ENCODE peak calls at places on chromosomes 2 and 18, in four cellular contexts. V, Y, S and U are unnamed samples.

GRCh38 chr2:20093263-20094141 is 42.1 kb upstream of the LAPTM4A start:
- DNase-seq in V (peak; percentile 22), Y (peak; percentile 67), S (peak; percentile 89), U (peak; percentile 6)

GRCh38 chr2:12728221-12728777 is 11.6 kb downstream of the TRIB2 start:
- DNase-seq in V (no peak), Y (no peak), S (no peak), U (no peak)

GRCh38 chr2:217431577-217432269 is 571.1 kb downstream of the TNS1 start:
- DNase-seq in V (no peak), Y (no peak), S (no peak), U (no peak)

GRCh38 chr2:237864940-237865622 is 5.7 kb downstream of the RAMP1 start:
- DNase-seq in V (no peak), Y (no peak), S (peak; percentile 31), U (no peak)

GRCh38 chr2:210616074-210616473 is 59.7 kb downstream of the CPS1 start:
- DNase-seq in V (no peak), Y (no peak), S (no peak), U (no peak)

GRCh38 chr2:150137338-150137737 is 350.1 kb downstream of the RND3 start:
- DNase-seq in V (no peak), Y (no peak), S (no peak), U (no peak)

GRCh38 chr18:23872701-23873550 is 141.6 kb upstream of the TTC39C start:
- DNase-seq in V (peak; percentile 33), Y (no peak), S (no peak), U (no peak)

GRCh38 chr2:217929757-217930707 is 72.8 kb downstream of the TNS1 start:
- DNase-seq in V (no peak), Y (no peak), S (peak; percentile 65), U (no peak)

GRCh38 chr2:150370600-150370999 is 116.9 kb downstream of the RND3 start:
- DNase-seq in V (peak; percentile 41), Y (no peak), S (no peak), U (peak; percentile 97)

GRCh38 chr2:39227628-39228412 is 15.9 kb downstream of the CDKL4 start:
- DNase-seq in V (peak; percentile 37), Y (peak; percentile 56), S (peak; percentile 76), U (peak; percentile 64)

GRCh38 chr2:37623971-37624897 is 47.2 kb downstream of the CDC42EP3 start:
- DNase-seq in V (no peak), Y (peak; percentile 59), S (peak; percentile 52), U (peak; percentile 88)

GRCh38 chr2:96163768-96164429 is 18.7 kb upstream of the DUSP2 start:
- DNase-seq in V (no peak), Y (no peak), S (no peak), U (no peak)

GRCh38 chr2:135819211-135819610 is 17.8 kb downstream of the LCT start:
- DNase-seq in V (no peak), Y (peak; percentile 17), S (peak; percentile 17), U (no peak)

GRCh38 chr2:72973566-72974435 is 56.5 kb downstream of the EMX1 start:
- DNase-seq in V (peak; percentile 22), Y (peak; percentile 31), S (peak; percentile 57), U (peak; percentile 18)

GRCh38 chr18:26458526-26459232 is 89.7 kb downstream of the KCTD1 start:
- DNase-seq in V (no peak), Y (peak; percentile 68), S (peak; percentile 64), U (no peak)

GRCh38 chr2:95121150-95121494 is 486 bp downstream of the MRPS5 start:
- DNase-seq in V (no peak), Y (no peak), S (peak; percentile 32), U (no peak)

GRCh38 chr2:28437142-28437835 is 44.6 kb downstream of the FOSL2 start:
- DNase-seq in V (peak; percentile 36), Y (no peak), S (no peak), U (no peak)